ENCODE peak calls at places on chromosomes 1 and 21, in six cellular contexts. I is esophagus muscularis mucosa, D is ovary, B is stomach, H is uterus, R is body of pancreas. M is an unnamed sample.

GRCh38 chr1:94048413-94049164 is 72.4 kb downstream of the ABCA4 start:
- DNase-seq in I (no peak), D (no peak), B (no peak), H (no peak), R (no peak), M (no peak)

GRCh38 chr1:154736840-154737239 is 128.9 kb upstream of the ADAR start:
- DNase-seq in I (no peak), D (no peak), B (no peak), H (peak), R (no peak), M (peak)

GRCh38 chr1:5995871-5996630 is 3.8 kb upstream of the NPHP4 start:
- DNase-seq in I (no peak), D (no peak), B (no peak), H (no peak), R (no peak), M (no peak)

GRCh38 chr1:86503477-86504129 is 34.9 kb downstream of the CLCA1 start:
- DNase-seq in I (no peak), D (peak), B (no peak), H (peak), R (peak), M (no peak)

GRCh38 chr1:183609313-183609712 is 19.1 kb upstream of the NCF2 start:
- DNase-seq in I (no peak), D (peak), B (peak), H (peak), R (peak), M (no peak)

GRCh38 chr1:53508991-53509663 is 49.9 kb downstream of the DMRTB1 start:
- DNase-seq in I (no peak), D (no peak), B (no peak), H (peak), R (no peak), M (peak)

GRCh38 chr1:231643333-231644237 is 17.0 kb downstream of the DISC1 start:
- DNase-seq in I (no peak), D (no peak), B (no peak), H (no peak), R (no peak), M (no peak)

GRCh38 chr1:17189632-17190525 is 15.0 kb upstream of the PADI1 start:
- DNase-seq in I (no peak), D (peak), B (peak), H (no peak), R (no peak), M (no peak)

GRCh38 chr1:63262148-63262770 is 60.1 kb upstream of the FOXD3 start:
- DNase-seq in I (peak), D (no peak), B (no peak), H (no peak), R (no peak), M (no peak)

GRCh38 chr1:111603979-111604378 is 15.6 kb upstream of the RAP1A start:
- DNase-seq in I (peak), D (no peak), B (peak), H (no peak), R (peak), M (peak)

GRCh38 chr1:62040450-62040849 is 154.2 kb upstream of the L1TD1 start:
- DNase-seq in I (no peak), D (no peak), B (no peak), H (no peak), R (no peak), M (no peak)

GRCh38 chr1:2412773-2413494 is 570 bp upstream of the PEX10 start:
- DNase-seq in I (peak), D (peak), B (no peak), H (peak), R (peak), M (peak)

GRCh38 chr21:21688877-21689276 is 690.7 kb downstream of the NCAM2 start:
- DNase-seq in I (no peak), D (no peak), B (no peak), H (no peak), R (no peak), M (no peak)

GRCh38 chr1:230517786-230518185 is 91.7 kb upstream of the PGBD5 start:
- DNase-seq in I (peak), D (no peak), B (no peak), H (no peak), R (peak), M (no peak)

GRCh38 chr1:23216771-23217420 is 406 bp downstream of the HTR1D start:
- DNase-seq in I (no peak), D (peak), B (peak), H (no peak), R (peak), M (no peak)

GRCh38 chr1:36086529-36087232 is 2.0 kb upstream of the ADPRS start:
- DNase-seq in I (no peak), D (no peak), B (peak), H (no peak), R (no peak), M (no peak)

GRCh38 chr21:28127390-28127789 is 865.3 kb downstream of the LTN1 start:
- DNase-seq in I (no peak), D (no peak), B (no peak), H (no peak), R (no peak), M (no peak)

GRCh38 chr1:240149488-240150094 is 57.9 kb downstream of the FMN2 start:
- DNase-seq in I (no peak), D (no peak), B (no peak), H (no peak), R (no peak), M (peak)

GRCh38 chr1:24403806-24404205 is 9.8 kb downstream of the STPG1 start:
- DNase-seq in I (no peak), D (no peak), B (no peak), H (no peak), R (no peak), M (no peak)

GRCh38 chr1:226972931-226973330 is 32.8 kb downstream of the COQ8A start:
- DNase-seq in I (no peak), D (peak), B (no peak), H (no peak), R (peak), M (no peak)

GRCh38 chr1:55052221-55053142 is 13.1 kb downstream of the PCSK9 start:
- DNase-seq in I (no peak), D (no peak), B (no peak), H (no peak), R (peak), M (no peak)

GRCh38 chr1:52032785-52033131 is 852 bp downstream of the KTI12 start:
- DNase-seq in I (no peak), D (peak), B (peak), H (peak), R (peak), M (peak)

GRCh38 chr1:100313382-100313781 is 38.9 kb upstream of the CDC14A start:
- DNase-seq in I (no peak), D (no peak), B (no peak), H (no peak), R (no peak), M (no peak)

GRCh38 chr1:50975436-50975835 is 5.4 kb downstream of the CDKN2C start:
- DNase-seq in I (no peak), D (no peak), B (no peak), H (no peak), R (no peak), M (no peak)

GRCh38 chr1:96073100-96073499 is 648.5 kb upstream of the PTBP2 start:
- DNase-seq in I (no peak), D (no peak), B (no peak), H (no peak), R (no peak), M (no peak)

GRCh38 chr1:31799895-31800676 is 15.7 kb downstream of the SPOCD1 start:
- DNase-seq in I (no peak), D (no peak), B (no peak), H (no peak), R (no peak), M (no peak)

GRCh38 chr1:18217398-18218043 is 109.9 kb downstream of the IGSF21 start:
- DNase-seq in I (no peak), D (no peak), B (no peak), H (no peak), R (peak), M (peak)

GRCh38 chr1:50368179-50369007 is 54.9 kb downstream of the DMRTA2 start:
- DNase-seq in I (no peak), D (peak), B (peak), H (no peak), R (peak), M (peak)

GRCh38 chr1:30819244-30819571 is 61.6 kb upstream of the LAPTM5 start:
- DNase-seq in I (no peak), D (no peak), B (no peak), H (no peak), R (no peak), M (no peak)

GRCh38 chr1:46719689-46720088 is 775 bp upstream of the EFCAB14 start:
- DNase-seq in I (no peak), D (no peak), B (peak), H (no peak), R (peak), M (peak)

GRCh38 chr1:10475510-10475909 is 760 bp downstream of the PEX14 start:
- DNase-seq in I (no peak), D (no peak), B (no peak), H (no peak), R (no peak), M (peak)
- TF ChIP-seq POLR2A in I (no peak), D (no peak), B (no peak), H (no peak), R (no peak), M (no peak)

GRCh38 chr1:165629131-165629530 is 1.9 kb upstream of the MGST3 start:
- DNase-seq in I (no peak), D (no peak), B (no peak), H (no peak), R (no peak), M (no peak)
- TF ChIP-seq POLR2A in I (no peak), D (no peak), B (no peak), H (no peak), R (no peak), M (no peak)

GRCh38 chr1:246724001-246724724 is at the start of gene SCCPDH:
- DNase-seq in I (no peak), D (peak), B (peak), H (peak), R (peak), M (peak)
- TF ChIP-seq POLR2A in I (no peak), D (no peak), B (peak), H (no peak), R (peak), M (peak)

GRCh38 chr1:33257388-33257758 is 1.1 kb downstream of the ZNF362 start:
- DNase-seq in I (no peak), D (no peak), B (no peak), H (no peak), R (no peak), M (no peak)

GRCh38 chr1:33254536-33254935 is 1.8 kb upstream of the ZNF362 start:
- DNase-seq in I (no peak), D (no peak), B (no peak), H (no peak), R (no peak), M (no peak)

GRCh38 chr1:33256335-33256700 is at the start of gene ZNF362:
- DNase-seq in I (no peak), D (peak), B (peak), H (peak), R (peak), M (peak)

GRCh38 chr1:33256701-33257387 is 552 bp downstream of the ZNF362 start:
- DNase-seq in I (no peak), D (peak), B (peak), H (peak), R (peak), M (peak)

DNA sequence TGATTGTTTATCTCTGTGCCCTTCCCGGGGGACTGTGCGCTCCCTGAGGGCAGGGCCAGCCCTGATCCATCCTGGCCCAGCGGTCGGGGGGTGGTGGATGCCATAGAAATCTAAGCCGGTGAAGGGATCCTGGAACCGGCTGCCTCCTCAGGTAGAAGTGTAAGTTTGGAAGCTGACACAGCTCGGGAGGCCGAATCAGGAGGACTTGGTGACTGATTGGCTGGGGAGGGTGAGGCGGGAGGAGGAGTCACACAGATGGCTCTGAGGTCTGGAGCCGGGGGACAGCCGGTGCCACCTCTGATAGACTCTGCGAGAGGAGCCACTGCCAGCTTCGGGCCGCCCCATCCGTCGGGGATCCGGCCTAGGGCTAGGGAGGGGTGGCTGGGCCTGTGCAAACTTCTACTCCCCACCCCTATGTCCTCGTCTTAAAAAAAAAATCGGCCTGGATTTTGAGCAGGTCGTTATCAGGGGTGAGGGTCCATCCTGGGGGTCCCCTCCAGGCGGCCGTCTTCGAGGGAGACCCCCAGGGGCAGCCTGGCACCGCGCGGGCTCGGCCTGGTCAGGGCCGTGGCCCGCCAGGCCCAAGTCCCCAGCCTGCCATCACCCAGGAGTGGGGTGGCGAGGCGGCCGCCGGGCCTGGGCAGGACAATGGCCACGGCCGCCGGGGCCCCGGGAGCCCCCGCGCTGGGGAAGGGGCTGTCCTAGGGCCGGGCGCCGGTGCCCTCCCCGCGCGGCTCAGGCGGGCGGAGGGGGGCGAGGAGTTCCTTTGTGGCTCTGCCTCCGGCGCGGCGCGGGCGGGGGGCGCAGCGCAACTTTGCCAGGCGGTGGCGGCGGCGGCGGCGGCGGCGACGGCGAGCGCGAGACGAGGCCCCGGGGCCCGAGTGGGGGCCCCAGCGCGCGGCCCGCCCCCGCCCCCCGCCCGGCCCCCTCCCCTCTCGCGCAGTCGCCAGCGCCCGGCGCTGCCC is 663 bp upstream of the ZNF362 start:
- DNase-seq in I (no peak), D (peak), B (peak), H (peak), R (peak), M (peak)
- TF ChIP-seq POLR2A in I (peak), D (no peak), B (no peak), H (peak), R (peak), M (peak)

DNA sequence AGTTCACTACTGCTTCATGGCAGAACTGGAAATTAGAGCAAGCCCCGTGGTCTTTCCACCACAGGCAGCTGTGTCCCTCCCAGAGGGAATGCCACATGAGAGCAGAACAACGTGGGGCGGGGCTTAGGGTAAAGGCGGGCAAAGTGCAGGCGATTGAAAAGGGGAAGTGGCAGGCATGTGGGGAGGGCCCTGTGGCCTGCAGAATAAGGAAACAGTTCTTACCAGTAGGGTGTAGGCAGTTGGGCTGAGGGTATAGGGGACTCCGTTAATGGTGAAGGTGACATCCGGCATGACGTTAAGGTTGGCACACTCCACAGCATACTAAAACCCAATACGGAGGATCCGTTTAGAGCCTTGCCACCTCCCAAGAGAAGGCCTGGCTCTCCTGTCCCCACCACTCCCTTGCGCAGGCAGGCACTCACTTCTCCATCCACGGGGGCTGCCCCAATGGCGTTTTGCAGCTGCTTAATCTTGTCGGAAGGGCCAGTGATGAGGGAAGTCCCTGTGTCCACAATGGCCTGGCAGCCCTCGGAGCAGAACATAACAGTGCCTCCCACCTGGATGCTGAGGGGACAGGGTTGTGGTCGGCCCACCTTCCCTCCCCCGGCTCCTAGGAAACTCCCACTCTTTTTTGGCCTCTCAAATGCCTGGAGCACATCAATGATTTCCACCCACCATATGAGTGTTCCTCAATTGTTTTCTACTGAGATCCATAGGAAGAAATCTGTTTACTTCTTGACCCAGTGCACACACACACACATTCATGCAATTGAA is 9.1 kb upstream of the RAB7B start:
- DNase-seq in I (no peak), D (no peak), B (peak), H (no peak), R (peak), M (peak)
- TF ChIP-seq POLR2A in I (no peak), D (no peak), B (no peak), H (no peak), R (no peak), M (no peak)

DNA sequence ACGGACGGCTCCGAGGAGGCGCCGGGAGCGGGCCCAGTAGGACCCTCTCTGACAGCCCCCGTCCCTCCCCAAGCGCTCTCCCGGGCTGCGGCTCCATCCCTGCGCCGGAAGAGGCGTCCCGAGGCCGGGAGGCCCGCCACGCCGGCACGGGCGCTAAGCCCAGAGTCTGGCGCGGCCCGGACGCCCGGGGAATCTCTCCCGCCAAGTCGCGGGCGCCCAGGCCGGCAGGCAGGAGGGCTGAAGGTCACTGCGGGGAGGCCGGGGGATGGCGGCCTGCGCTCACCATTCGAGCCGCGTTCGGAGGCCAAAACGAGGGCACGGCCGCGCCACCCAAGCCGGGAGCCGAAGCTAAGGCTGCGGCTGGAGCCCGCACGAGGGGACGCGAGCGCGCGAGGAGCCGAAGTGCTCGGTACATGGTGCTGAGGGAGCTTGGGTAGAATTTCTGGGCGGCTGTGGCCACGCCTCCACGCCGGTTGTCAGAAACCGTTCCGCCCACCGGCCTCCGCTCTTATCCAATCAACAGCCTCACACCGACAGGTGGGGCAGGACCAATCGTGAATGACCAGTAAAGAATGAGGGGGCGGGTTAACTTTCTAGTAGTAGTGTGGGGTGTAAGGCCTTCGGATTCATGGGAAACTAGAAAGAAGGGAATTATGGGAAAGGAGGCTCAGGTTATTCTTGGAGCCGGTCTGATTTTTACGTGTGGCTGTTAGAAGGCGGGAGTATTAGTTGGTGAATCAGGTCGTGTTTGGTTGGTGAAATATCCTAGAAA is at the start of gene FH:
- DNase-seq in I (peak), D (peak), B (peak), H (peak), R (peak), M (peak)
- TF ChIP-seq POLR2A in I (peak), D (peak), B (no peak), H (peak), R (peak), M (peak)

GRCh38 chr1:26177182-26177684 is at the start of gene CNKSR1:
- DNase-seq in I (no peak), D (no peak), B (peak), H (no peak), R (peak), M (no peak)
- TF ChIP-seq POLR2A in I (no peak), D (no peak), B (peak), H (no peak), R (peak), M (no peak)

DNA sequence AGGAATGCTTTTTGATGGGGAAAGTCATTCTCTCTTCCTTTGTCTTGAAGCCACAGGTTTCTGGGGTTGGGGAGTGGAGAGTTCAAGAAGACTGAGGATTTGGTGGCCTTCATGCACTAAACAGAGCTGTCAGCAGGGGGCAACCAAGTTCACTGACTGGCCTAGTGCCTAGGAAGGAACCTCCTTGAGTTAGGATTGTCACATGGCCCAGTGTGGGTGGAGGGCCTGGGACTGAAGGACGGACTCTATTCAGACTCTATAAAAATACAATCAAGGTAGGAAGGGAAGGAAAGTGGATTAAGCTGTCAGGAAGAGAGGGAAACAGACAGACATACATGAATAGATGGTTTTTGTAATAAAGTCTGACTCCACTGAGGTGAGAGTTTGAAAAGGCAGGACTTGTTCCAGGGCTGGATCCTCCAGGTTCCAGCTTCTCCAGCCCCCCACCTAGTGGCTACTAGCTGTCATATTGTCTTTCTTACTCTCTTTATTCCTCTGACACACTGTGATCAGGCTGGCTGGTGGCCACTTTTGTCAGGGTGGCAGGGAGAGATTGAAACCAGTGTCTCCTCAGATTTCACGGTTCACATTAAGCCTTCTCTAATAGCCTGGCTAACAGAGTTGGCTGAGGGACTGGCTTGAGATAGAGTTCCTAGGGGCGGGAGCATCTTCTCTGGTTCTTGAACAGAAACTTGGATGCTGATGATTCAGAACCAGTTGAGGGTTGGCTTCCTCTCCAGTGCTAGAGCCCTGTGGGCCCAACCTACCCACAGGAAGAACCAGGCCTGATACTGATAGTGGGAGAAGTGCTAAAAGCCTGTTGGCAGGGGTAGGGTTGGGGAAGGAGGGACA is 4.1 kb upstream of the SH3BGRL3 start:
- DNase-seq in I (peak), D (peak), B (peak), H (peak), R (peak), M (peak)
- TF ChIP-seq POLR2A in I (no peak), D (no peak), B (no peak), H (no peak), R (peak), M (peak)

GRCh38 chr1:42816600-42817439 is at the start of the genes ERMAP and SVBP:
- DNase-seq in I (peak), D (peak), B (peak), H (peak), R (peak), M (peak)
- TF ChIP-seq POLR2A in I (no peak), D (peak), B (no peak), H (no peak), R (peak), M (peak)

M was measured in erythroblast.